ENCODE peak calls at places on chromosomes 11 and 22, in nine cellular contexts. I, C, K, G, P, O, R, D and Z are unnamed samples.
A peak's percentile ranks its signal among the peaks of the same experiment; 100 is the strongest.

GRCh38 chr11:13316528-13316961 is 39.0 kb downstream of the BMAL1 start:
- DNase-seq in R (no peak), C (no peak), G (no peak), O (no peak), P (peak; percentile 55), D (peak; percentile 84), I (no peak), K (peak; percentile 42), Z (no peak)

GRCh38 chr22:18116634-18117033 is 6.0 kb downstream of the TUBA8 start:
- DNase-seq in R (no peak), I (no peak), P (no peak), K (no peak), G (no peak), O (no peak), D (no peak), C (no peak), Z (no peak)

GRCh38 chr11:11635456-11635855 is 13.7 kb upstream of the GALNT18 start:
- DNase-seq in R (no peak), K (no peak), O (no peak), P (no peak), I (no peak), D (no peak), C (no peak), G (no peak), Z (no peak)

GRCh38 chr11:15724611-15725010 is 609.9 kb downstream of the INSC start:
- DNase-seq in G (no peak), D (no peak), P (peak; percentile 67), R (no peak), I (no peak), O (no peak), K (no peak), C (no peak), Z (no peak)

GRCh38 chr11:113350646-113351045 is 36.3 kb downstream of the TTC12 start:
- DNase-seq in K (no peak), G (no peak), C (no peak), I (no peak), P (no peak), R (no peak), D (no peak), O (no peak), Z (no peak)

GRCh38 chr22:29369460-29369859 is 18.9 kb downstream of the AP1B1 start:
- DNase-seq in R (peak; percentile 39), G (peak; percentile 89), P (peak; percentile 76), K (peak; percentile 61), O (no peak), I (no peak), D (peak; percentile 74), C (peak; percentile 80), Z (peak; percentile 20)

GRCh38 chr11:32428665-32429293 is 6.6 kb downstream of the WT1 start:
- DNase-seq in C (no peak), R (no peak), P (no peak), I (no peak), G (no peak), O (no peak), D (no peak), K (no peak), Z (no peak)

GRCh38 chr11:2250485-2250884 is 19.9 kb downstream of the ASCL2 start:
- DNase-seq in K (no peak), D (no peak), R (no peak), G (no peak), I (no peak), O (no peak), C (no peak), P (no peak), Z (no peak)

GRCh38 chr11:70423523-70424505 is 25.5 kb downstream of the CTTN start:
- DNase-seq in D (peak; percentile 57), P (peak; percentile 91), C (peak; percentile 49), K (no peak), R (no peak), O (peak; percentile 58), I (no peak), G (no peak), Z (peak; percentile 67)

GRCh38 chr11:44628730-44629361 is 63.4 kb downstream of the CD82 start:
- DNase-seq in D (peak; percentile 20), R (peak; percentile 5), P (no peak), O (peak; percentile 19), I (no peak), C (no peak), K (no peak), G (peak; percentile 46), Z (no peak)

GRCh38 chr11:72012897-72013721 is 14.4 kb downstream of the IL18BP start:
- DNase-seq in D (peak; percentile 80), G (peak; percentile 89), O (no peak), K (no peak), I (no peak), P (peak; percentile 17), C (peak; percentile 78), R (no peak), Z (no peak)

GRCh38 chr11:26231252-26231661 is 100.7 kb upstream of the ANO3 start:
- DNase-seq in K (no peak), P (peak; percentile 94), D (no peak), C (no peak), R (no peak), I (no peak), G (no peak), O (no peak), Z (no peak)

GRCh38 chr11:95092549-95093324 is 3.1 kb downstream of the ENDOD1 start:
- DNase-seq in G (no peak), C (no peak), R (peak; percentile 78), K (peak; percentile 79), P (peak; percentile 49), I (no peak), O (no peak), D (peak; percentile 41), Z (peak; percentile 52)

GRCh38 chr22:36900880-36901279 is 12.5 kb upstream of the CSF2RB start:
- DNase-seq in G (no peak), P (no peak), I (no peak), D (no peak), K (no peak), O (no peak), R (no peak), C (no peak), Z (peak; percentile 34)

GRCh38 chr22:32130464-32130863 is 28.6 kb downstream of the C22orf42 start:
- DNase-seq in I (no peak), D (no peak), G (no peak), P (no peak), R (no peak), K (no peak), C (no peak), O (no peak), Z (no peak)

GRCh38 chr11:32003335-32003734 is 87.5 kb upstream of the RCN1 start:
- DNase-seq in O (no peak), G (no peak), I (no peak), C (no peak), K (no peak), R (no peak), P (no peak), D (no peak), Z (no peak)

GRCh38 chr11:65290448-65291165 is 24.1 kb upstream of the CDC42EP2 start:
- DNase-seq in R (peak; percentile 84), P (peak; percentile 100), I (no peak), C (peak; percentile 92), D (peak; percentile 82), O (no peak), G (peak; percentile 99), K (peak; percentile 88), Z (peak; percentile 39)

GRCh38 chr11:8959546-8960166 is 4.6 kb downstream of the TMEM9B start:
- DNase-seq in R (peak; percentile 15), G (no peak), O (peak; percentile 54), I (peak; percentile 67), D (no peak), K (peak; percentile 48), C (no peak), P (peak; percentile 86), Z (peak; percentile 84)

GRCh38 chr11:125625594-125626380 is 824 bp downstream of the CHEK1 start:
- DNase-seq in C (peak; percentile 92), P (peak; percentile 85), K (peak; percentile 94), I (peak; percentile 86), O (peak; percentile 65), R (peak; percentile 90), G (peak; percentile 92), D (peak; percentile 87), Z (peak; percentile 95)
- TF ChIP-seq POLR2A in C (peak; percentile 48), P (peak; percentile 78), K (peak; percentile 78), I (peak; percentile 72), O (peak; percentile 91), R (peak; percentile 79), G (peak; percentile 61), D (peak; percentile 26), Z (peak; percentile 92)

GRCh38 chr11:78078218-78079167 is 1.2 kb downstream of the NDUFC2 start:
- DNase-seq in I (no peak), O (no peak), C (no peak), G (no peak), P (no peak), D (no peak), R (no peak), K (no peak), Z (peak; percentile 12)
- TF ChIP-seq POLR2A in I (no peak), O (no peak), C (no peak), G (no peak), P (no peak), D (no peak), R (no peak), K (no peak), Z (no peak)

GRCh38 chr11:63813035-63813562 is at the start of gene SPINDOC:
- DNase-seq in I (no peak), R (peak; percentile 82), K (peak; percentile 88), C (peak; percentile 90), G (peak; percentile 90), P (peak; percentile 47), D (peak; percentile 70), O (peak; percentile 93), Z (peak; percentile 82)
- TF ChIP-seq POLR2A in I (peak; percentile 61), R (no peak), K (no peak), C (peak; percentile 52), G (no peak), P (peak; percentile 83), D (peak; percentile 39), O (peak; percentile 79), Z (no peak)

GRCh38 chr11:67584205-67584880 is 731 bp downstream of the GSTP1 start:
- DNase-seq in G (peak; percentile 94), I (no peak), R (peak; percentile 84), C (peak; percentile 87), K (peak; percentile 84), P (peak; percentile 54), D (peak; percentile 81), O (no peak), Z (peak; percentile 74)
- TF ChIP-seq POLR2A in G (no peak), I (no peak), R (peak; percentile 62), C (no peak), K (peak; percentile 54), P (no peak), D (peak; percentile 21), O (no peak), Z (no peak)